ENCODE peak calls at places on chromosomes 3 and 15, in four cellular contexts. One of them, this sample, is unnamed.

GRCh38 chr3:127822166-127822835 is at the start of gene MGLL:
- DNase-seq in WTC11: peak
- DNase-seq in K562: no peak
- DNase-seq in GM12878: no peak
- DNase-seq in this sample: no peak

GRCh38 chr15:84721381-84721780 is 5.4 kb upstream of the SEC11A start:
- DNase-seq in WTC11: no peak
- DNase-seq in K562: no peak
- DNase-seq in GM12878: no peak
- DNase-seq in this sample: no peak

GRCh38 chr15:66849393-66849745 is 147.3 kb downstream of the SMAD6 start:
- DNase-seq in WTC11: no peak
- DNase-seq in K562: no peak
- DNase-seq in GM12878: no peak
- DNase-seq in this sample: no peak

GRCh38 chr3:174776636-174777035 is 82.5 kb upstream of the NAALADL2 start:
- DNase-seq in WTC11: no peak
- DNase-seq in K562: no peak
- DNase-seq in GM12878: no peak
- DNase-seq in this sample: no peak

GRCh38 chr3:121661376-121661775 is 673 bp upstream of the HCLS1 start:
- DNase-seq in WTC11: no peak
- DNase-seq in K562: no peak
- DNase-seq in GM12878: no peak
- DNase-seq in this sample: no peak

GRCh38 chr15:44673639-44674038 is 10.2 kb upstream of the SPG11 start:
- DNase-seq in WTC11: no peak
- DNase-seq in K562: no peak
- DNase-seq in GM12878: no peak
- DNase-seq in this sample: no peak

GRCh38 chr15:78625621-78626280 is 5.0 kb upstream of the CHRNA3 start:
- DNase-seq in WTC11: no peak
- DNase-seq in K562: no peak
- DNase-seq in GM12878: no peak
- DNase-seq in this sample: no peak

GRCh38 chr15:63070681-63071129 is 28.2 kb downstream of the TPM1 start:
- DNase-seq in WTC11: no peak
- DNase-seq in K562: no peak
- DNase-seq in GM12878: peak
- DNase-seq in this sample: no peak

GRCh38 chr3:160210799-160211221 is 14.4 kb upstream of the C3orf80 start:
- DNase-seq in WTC11: no peak
- DNase-seq in K562: no peak
- DNase-seq in GM12878: no peak
- DNase-seq in this sample: peak

GRCh38 chr3:25910997-25911396 is 121.1 kb downstream of the OXSM start:
- DNase-seq in WTC11: peak
- DNase-seq in K562: peak
- DNase-seq in GM12878: no peak
- DNase-seq in this sample: peak

GRCh38 chr3:64648927-64649906 is 38.6 kb downstream of the ADAMTS9 start:
- DNase-seq in WTC11: no peak
- DNase-seq in K562: no peak
- DNase-seq in GM12878: no peak
- DNase-seq in this sample: no peak

GRCh38 chr15:81105521-81105920 is 28.5 kb upstream of the CFAP161 start:
- DNase-seq in WTC11: no peak
- DNase-seq in K562: no peak
- DNase-seq in GM12878: no peak
- DNase-seq in this sample: no peak

GRCh38 chr3:4416961-4417360 is 50.1 kb downstream of the SUMF1 start:
- DNase-seq in WTC11: no peak
- DNase-seq in K562: no peak
- DNase-seq in GM12878: no peak
- DNase-seq in this sample: no peak

GRCh38 chr3:44198265-44198956 is 43.3 kb upstream of the TOPAZ1 start:
- DNase-seq in WTC11: peak
- DNase-seq in K562: peak
- DNase-seq in GM12878: peak
- DNase-seq in this sample: peak
- TF ChIP-seq MAX in WTC11: no peak
- TF ChIP-seq MAX in K562: no peak
- TF ChIP-seq MAX in GM12878: no peak
- TF ChIP-seq MAX in this sample: no peak

GRCh38 chr15:27582741-27583400 is 516.2 kb downstream of the OCA2 start:
- DNase-seq in WTC11: no peak
- DNase-seq in K562: no peak
- DNase-seq in GM12878: no peak
- DNase-seq in this sample: no peak

GRCh38 chr15:27589260-27589659 is 509.9 kb downstream of the OCA2 start:
- DNase-seq in WTC11: no peak
- DNase-seq in K562: no peak
- DNase-seq in GM12878: no peak
- DNase-seq in this sample: no peak

GRCh38 chr15:27592036-27592725 is 506.9 kb downstream of the OCA2 start:
- DNase-seq in WTC11: no peak
- DNase-seq in K562: no peak
- DNase-seq in GM12878: no peak
- DNase-seq in this sample: no peak

GRCh38 chr15:27589782-27590181 is 509.3 kb downstream of the OCA2 start:
- DNase-seq in WTC11: no peak
- DNase-seq in K562: no peak
- DNase-seq in GM12878: no peak
- DNase-seq in this sample: no peak

GRCh38 chr15:27587810-27588209 is 511.3 kb downstream of the OCA2 start:
- DNase-seq in WTC11: peak
- DNase-seq in K562: peak
- DNase-seq in GM12878: no peak
- DNase-seq in this sample: no peak
- TF ChIP-seq TCF7 in WTC11: no peak
- TF ChIP-seq TCF7 in K562: no peak
- TF ChIP-seq TCF7 in GM12878: no peak
- TF ChIP-seq TCF7 in this sample: no peak

GRCh38 chr15:89888214-89888804 is 5.5 kb downstream of the AP3S2 start:
- DNase-seq in WTC11: no peak
- DNase-seq in K562: no peak
- DNase-seq in GM12878: no peak
- DNase-seq in this sample: peak
- TF ChIP-seq MAX in WTC11: no peak
- TF ChIP-seq MAX in K562: no peak
- TF ChIP-seq MAX in GM12878: no peak
- TF ChIP-seq MAX in this sample: no peak

DNA sequence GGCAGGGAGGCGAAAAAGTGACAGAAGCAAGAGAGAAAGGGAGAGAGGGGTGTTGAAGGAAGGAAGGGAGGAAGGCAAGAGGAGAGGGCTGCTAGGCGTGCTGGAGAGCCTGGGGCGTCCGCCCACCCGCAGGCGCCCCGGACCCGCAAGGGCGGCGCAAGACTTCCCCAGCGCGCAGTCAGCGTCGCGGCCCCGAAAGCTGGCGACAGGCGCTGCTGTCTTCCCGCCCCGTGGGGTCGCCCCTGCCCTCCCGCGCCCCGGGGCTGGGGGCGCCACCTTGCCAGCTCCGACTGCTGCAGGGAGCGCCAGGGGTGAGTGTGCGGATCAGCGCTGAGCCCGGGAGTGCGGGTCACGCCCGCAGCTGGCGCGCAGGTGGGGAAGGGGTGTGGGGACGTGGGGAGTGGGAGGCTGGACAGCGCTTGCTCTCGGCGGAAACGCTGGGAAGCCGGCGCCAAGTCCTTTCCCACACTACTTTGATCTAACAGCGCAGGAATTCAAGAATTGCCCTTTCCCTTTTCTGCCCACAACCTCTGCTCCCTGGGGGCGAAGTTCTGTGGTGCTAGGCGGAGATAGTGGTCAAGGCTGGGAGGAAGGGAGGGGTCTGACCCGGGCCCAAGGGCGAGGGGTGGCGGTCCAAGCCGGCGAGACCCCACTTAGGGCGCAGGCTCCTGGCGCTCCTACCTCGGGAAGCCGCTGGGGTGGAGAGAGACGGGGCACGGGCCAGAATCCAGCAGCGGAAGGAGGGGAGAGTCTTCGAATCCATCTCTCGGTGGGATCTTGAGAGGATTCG is 266.1 kb downstream of the CGGBP1 start:
- DNase-seq in WTC11: peak
- DNase-seq in K562: peak
- DNase-seq in GM12878: no peak
- DNase-seq in this sample: no peak
- TF ChIP-seq TCF7 in WTC11: no peak
- TF ChIP-seq TCF7 in K562: no peak
- TF ChIP-seq TCF7 in GM12878: no peak
- TF ChIP-seq TCF7 in this sample: no peak

This sample was measured in HepG2.